ENCODE peak calls at places on chromosomes 11 and 22, in four cellular contexts. M is endothelial cell, V is A549, Z is body of pancreas. H is an unnamed sample.

GRCh38 chr11:86577663-86578636 is 94.5 kb downstream of the ME3 start:
- DNase-seq in M (no peak), V (peak; percentile 86), Z (peak; percentile 60), H (peak; percentile 74)

GRCh38 chr22:40791241-40791640 is 27.9 kb downstream of the SLC25A17 start:
- DNase-seq in V (no peak), M (no peak), Z (no peak), H (no peak)

GRCh38 chr11:20020198-20020597 is 140.1 kb downstream of the DBX1 start:
- DNase-seq in M (no peak), Z (no peak), V (no peak), H (no peak)

GRCh38 chr11:66743271-66743968 is 14.4 kb upstream of the SPTBN2 start:
- DNase-seq in V (peak; percentile 87), Z (peak; percentile 25), M (no peak), H (no peak)

GRCh38 chr11:77113382-77114088 is 10.9 kb downstream of the OMP start:
- DNase-seq in Z (peak; percentile 51), M (peak; percentile 51), V (peak; percentile 52), H (no peak)

GRCh38 chr11:100791873-100792272 is 104.8 kb downstream of the ARHGAP42 start:
- DNase-seq in V (no peak), Z (no peak), M (no peak), H (no peak)

GRCh38 chr11:8917157-8917820 is 6.3 kb downstream of the AKIP1 start:
- DNase-seq in M (no peak), V (no peak), Z (peak; percentile 14), H (peak; percentile 78)

GRCh38 chr22:42805998-42806481 is 51.0 kb downstream of the ARFGAP3 start:
- DNase-seq in V (no peak), Z (peak; percentile 42), M (no peak), H (no peak)

GRCh38 chr11:87778341-87778740 is 396.9 kb downstream of the RAB38 start:
- DNase-seq in M (no peak), V (no peak), Z (no peak), H (no peak)

GRCh38 chr11:46678741-46679130 is 21.7 kb downstream of the ARHGAP1 start:
- DNase-seq in V (no peak), Z (no peak), M (no peak), H (no peak)

GRCh38 chr11:76579047-76579751 is 91.3 kb downstream of the LRRC32 start:
- DNase-seq in Z (peak; percentile 42), V (no peak), M (no peak), H (no peak)

GRCh38 chr11:43969543-43969942 is 27.1 kb downstream of the C11orf96 start:
- DNase-seq in M (no peak), V (no peak), Z (no peak), H (no peak)

GRCh38 chr22:37260939-37261338 is 16.9 kb upstream of the RAC2 start:
- DNase-seq in M (peak; percentile 67), Z (peak; percentile 63), V (peak; percentile 58), H (no peak)

GRCh38 chr22:32583074-32583677 is 108.6 kb downstream of the FBXO7 start:
- DNase-seq in M (no peak), Z (no peak), V (no peak), H (no peak)

GRCh38 chr11:107785401-107785800 is 73.2 kb downstream of the SLC35F2 start:
- DNase-seq in M (no peak), Z (no peak), V (no peak), H (no peak)

GRCh38 chr22:35310556-35311550 is 11.2 kb downstream of the TOM1 start:
- DNase-seq in M (no peak), V (no peak), Z (no peak), H (no peak)

GRCh38 chr11:82732348-82732733 is 1.3 kb downstream of the FAM181B start:
- DNase-seq in V (no peak), Z (no peak), M (no peak), H (no peak)

GRCh38 chr11:87870081-87870480 is 305.2 kb downstream of the RAB38 start:
- DNase-seq in M (no peak), Z (no peak), V (no peak), H (no peak)

GRCh38 chr22:25564979-25565677 is 653 bp downstream of the GRK3 start:
- DNase-seq in Z (peak; percentile 27), M (no peak), V (peak; percentile 20), H (no peak)

GRCh38 chr22:25564320-25564978 is at the start of gene GRK3:
- DNase-seq in V (peak; percentile 59), M (peak; percentile 65), Z (peak; percentile 78), H (no peak)

GRCh38 chr22:25569983-25570382 is 5.5 kb downstream of the GRK3 start:
- DNase-seq in V (no peak), M (no peak), Z (no peak), H (no peak)

GRCh38 chr22:25566812-25567211 is 2.3 kb downstream of the GRK3 start:
- DNase-seq in V (no peak), M (no peak), Z (no peak), H (no peak)

DNA sequence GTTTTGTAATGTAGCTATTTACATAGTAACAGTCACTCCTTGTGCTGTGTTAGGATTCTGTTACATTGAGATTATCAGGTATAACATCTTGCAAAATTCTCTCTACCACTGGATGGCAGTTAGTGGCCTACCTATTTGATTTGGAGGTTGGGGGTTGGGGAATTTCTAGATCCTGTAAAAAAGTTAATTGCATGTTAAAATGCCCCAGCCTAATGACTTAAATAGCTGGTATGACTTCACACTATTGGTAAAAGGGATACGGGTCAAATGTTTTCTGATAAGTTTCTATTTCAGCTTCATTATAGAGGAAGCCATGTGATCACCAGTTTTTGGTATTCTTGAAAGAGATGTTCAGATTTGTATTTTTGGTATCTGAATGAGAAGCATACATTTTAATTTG is 2.8 kb downstream of the GRK3 start:
- DNase-seq in M (no peak), V (no peak), Z (no peak), H (no peak)
- TF ChIP-seq CTCF in M (no peak), V (no peak), Z (no peak), H (no peak)

DNA sequence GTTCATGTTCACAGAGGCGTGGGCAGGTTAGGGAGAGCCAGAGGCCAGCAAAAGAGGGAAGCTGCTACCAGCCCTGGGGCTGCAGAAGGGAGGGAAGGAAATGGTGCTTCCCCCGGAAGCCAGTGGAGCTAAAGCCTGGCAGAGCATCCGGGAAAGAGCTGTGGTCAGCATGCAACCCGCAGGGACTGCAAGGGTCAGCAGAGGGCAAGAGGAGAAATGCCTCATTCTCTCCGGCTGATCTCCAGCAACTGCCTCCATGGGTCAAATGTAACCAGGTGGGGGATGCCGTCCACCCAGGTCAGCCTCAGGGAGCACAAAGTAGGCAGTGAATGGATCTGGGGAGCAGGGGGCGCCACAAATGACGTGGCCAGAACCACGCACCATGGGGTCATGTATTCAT is 36.9 kb upstream of the PRR5 start:
- DNase-seq in V (no peak), Z (peak; percentile 59), M (peak; percentile 47), H (no peak)
- TF ChIP-seq CTCF in V (no peak), Z (no peak), M (no peak), H (no peak)

GRCh38 chr11:120702656-120703055 is 191.1 kb downstream of the GRIK4 start:
- DNase-seq in M (no peak), Z (no peak), V (no peak), H (no peak)

GRCh38 chr11:120707098-120707497 is 195.6 kb downstream of the GRIK4 start:
- DNase-seq in M (no peak), V (no peak), Z (no peak), H (no peak)

GRCh38 chr11:120706257-120706656 is 194.7 kb downstream of the GRIK4 start:
- DNase-seq in Z (no peak), M (no peak), V (no peak), H (no peak)

GRCh38 chr11:120703358-120704152 is 192.0 kb downstream of the GRIK4 start:
- DNase-seq in V (no peak), M (no peak), Z (no peak), H (no peak)

DNA sequence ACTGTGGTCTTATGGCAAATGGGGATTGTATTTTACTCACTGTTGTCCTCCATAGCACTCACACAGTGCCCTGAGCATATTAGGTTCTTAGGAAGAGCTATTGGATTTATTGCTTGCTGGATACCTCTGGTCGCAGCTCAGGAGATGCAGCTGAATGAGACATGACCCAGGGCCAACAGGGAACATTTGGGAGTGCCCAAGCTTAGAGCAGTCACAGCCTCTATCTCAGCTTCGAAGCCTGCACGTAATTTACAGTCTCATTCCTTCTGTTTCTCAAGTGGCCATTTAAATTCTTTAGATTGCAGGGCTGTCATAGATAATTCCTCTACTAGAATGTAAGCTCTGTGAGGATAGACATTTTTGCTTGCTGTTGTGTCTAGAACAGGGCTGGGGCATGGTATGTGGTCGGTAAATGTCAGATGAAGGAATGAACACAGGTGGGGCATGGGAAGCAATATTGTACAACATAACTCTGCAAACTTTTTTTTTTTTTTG is 192.8 kb downstream of the GRIK4 start:
- DNase-seq in Z (no peak), M (no peak), V (no peak), H (no peak)
- TF ChIP-seq CTCF in Z (no peak), M (no peak), V (no peak), H (no peak)

DNA sequence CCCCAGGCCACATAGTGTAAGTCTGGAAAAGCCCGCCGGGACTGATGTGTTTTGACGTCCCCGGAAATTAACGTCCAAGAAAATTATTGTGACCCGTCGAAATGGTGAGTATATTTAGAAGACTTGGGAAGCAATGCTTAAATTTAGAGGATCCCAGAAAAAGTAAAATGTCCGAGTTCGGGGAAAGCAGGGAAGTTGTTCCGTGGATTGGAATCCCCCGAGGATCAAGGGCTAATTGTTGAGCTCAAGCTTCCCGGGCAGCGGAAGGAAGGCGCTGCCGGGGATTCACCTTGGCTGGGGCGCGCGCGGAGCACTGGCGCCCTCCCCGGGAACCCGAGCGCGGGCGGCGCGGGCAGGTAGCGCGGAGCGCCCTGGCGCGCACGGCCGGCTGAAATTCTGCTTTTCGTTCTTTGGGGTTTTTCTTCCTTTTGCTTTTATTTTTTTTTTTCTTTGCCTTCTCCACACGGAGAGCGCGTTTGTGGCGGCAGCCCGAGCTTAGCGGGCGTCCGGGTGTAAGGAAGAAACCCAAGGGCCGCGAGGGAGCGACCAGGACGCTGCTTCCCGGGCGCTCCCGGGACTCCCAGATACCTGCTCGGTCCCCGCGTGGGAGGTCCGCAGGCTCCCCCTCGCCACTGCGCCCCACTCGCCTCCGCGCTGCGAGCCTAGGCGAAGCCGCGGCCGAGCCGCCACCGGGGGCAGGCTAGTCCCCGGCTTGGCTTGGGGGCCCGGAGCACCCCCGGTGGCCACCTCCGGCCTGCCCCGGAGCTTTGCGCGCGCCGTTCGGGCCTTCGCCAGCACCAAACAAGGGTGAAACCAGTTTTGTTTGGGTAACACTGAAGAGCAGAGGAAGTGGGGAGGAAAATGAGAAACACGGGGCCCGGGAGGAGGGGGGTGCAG is 4.7 kb upstream of the IGF2 start:
- DNase-seq in V (peak; percentile 44), M (no peak), Z (no peak), H (no peak)
- TF ChIP-seq CTCF in V (peak; percentile 23), M (no peak), Z (no peak), H (no peak)

GRCh38 chr11:120182790-120183491 is 27.9 kb upstream of the OAF start:
- DNase-seq in V (peak; percentile 17), Z (peak; percentile 76), M (peak; percentile 65), H (no peak)
- TF ChIP-seq CTCF in V (no peak), Z (peak; percentile 41), M (peak; percentile 20), H (peak; percentile 36)

DNA sequence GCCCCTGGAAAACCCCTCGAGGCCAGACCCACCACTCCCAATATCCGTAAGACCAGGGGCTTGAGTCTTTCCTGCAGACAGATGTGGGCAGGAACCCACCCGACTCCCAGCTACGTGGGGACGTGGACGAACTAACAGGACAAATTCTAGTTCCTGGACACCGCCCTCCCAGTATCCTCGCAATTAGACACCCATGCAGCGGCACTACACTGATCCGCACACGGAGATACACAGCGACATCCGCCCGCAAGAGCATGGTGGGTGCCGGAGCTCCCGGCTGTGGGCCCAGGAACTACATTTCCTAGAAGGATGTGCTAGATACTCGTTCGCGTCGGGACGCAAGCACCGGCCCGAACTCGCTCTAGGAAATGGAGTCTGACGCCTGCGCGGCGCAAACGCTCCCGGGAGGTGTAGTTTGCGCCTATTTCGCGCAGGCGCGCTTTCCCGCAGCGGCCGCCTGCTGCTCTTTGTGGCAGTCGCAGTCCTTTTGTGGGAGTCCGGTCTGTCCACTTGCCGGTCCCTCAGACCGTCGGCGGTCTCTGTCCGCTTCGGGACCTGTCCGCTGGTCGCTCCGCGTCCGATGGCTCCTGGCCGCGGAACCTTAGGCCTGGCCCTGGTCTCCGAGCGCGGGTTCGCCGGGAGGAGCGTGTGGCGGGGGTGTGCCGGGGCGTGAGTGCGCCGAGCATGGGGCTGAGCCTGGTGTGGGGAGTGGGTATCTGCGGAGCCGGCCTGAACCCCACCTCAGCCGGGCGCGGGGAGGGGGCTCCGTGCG is at the start of gene ZNF74:
- DNase-seq in Z (peak; percentile 92), M (peak; percentile 83), V (peak; percentile 85), H (peak; percentile 64)
- TF ChIP-seq CTCF in Z (no peak), M (no peak), V (no peak), H (no peak)

H was measured in AG09309.